ENCODE peak calls at places on chromosomes 11 and 22, in eight cellular contexts. A is mesothelial cell of epicardium; V is CD8-positive, alpha-beta T cell; D is neural crest cell; G is right atrium auricular region; L is AG09309; W is cardiac muscle cell; H is B cell. B is an unnamed sample.

GRCh38 chr22:19057539-19057938 is 64.7 kb downstream of the DGCR2 start:
- DNase-seq in D (no peak), G (no peak), H (no peak), W (no peak), V (peak), L (no peak), A (no peak), B (no peak)

GRCh38 chr11:44065851-44066731 is at the start of gene ACCS:
- DNase-seq in W (peak), D (peak), H (peak), A (peak), L (peak), G (peak), V (peak), B (peak)

GRCh38 chr11:132453411-132453810 is 1078.9 kb downstream of the OPCML start:
- DNase-seq in L (no peak), G (no peak), A (no peak), W (no peak), D (no peak), H (no peak), V (no peak), B (no peak)

GRCh38 chr11:64130618-64131017 is 35.3 kb downstream of the MACROD1 start:
- DNase-seq in L (no peak), A (no peak), W (peak), G (no peak), V (no peak), H (no peak), D (no peak), B (no peak)

GRCh38 chr22:47035443-47035881 is 273.0 kb downstream of the TBC1D22A start:
- DNase-seq in A (no peak), H (no peak), D (no peak), V (no peak), L (no peak), W (no peak), G (no peak), B (no peak)

GRCh38 chr22:19730662-19731360 is 7.5 kb downstream of the GP1BB start:
- DNase-seq in D (peak), L (peak), V (peak), H (peak), A (peak), G (peak), W (peak), B (peak)

GRCh38 chr22:28728621-28729313 is 12.9 kb downstream of the CHEK2 start:
- DNase-seq in A (no peak), L (no peak), V (no peak), W (no peak), G (no peak), H (no peak), D (no peak), B (no peak)

GRCh38 chr22:35587447-35587870 is 29.7 kb downstream of the MB start:
- DNase-seq in L (no peak), H (no peak), A (no peak), W (no peak), V (no peak), D (no peak), G (peak), B (no peak)

GRCh38 chr22:22702159-22702873 is 57.9 kb downstream of the GGTLC2 start:
- DNase-seq in G (no peak), A (no peak), H (no peak), V (peak), L (no peak), W (no peak), D (no peak), B (no peak)

GRCh38 chr11:95536049-95536448 is 253.5 kb downstream of the FAM76B start:
- DNase-seq in D (no peak), W (no peak), L (no peak), H (no peak), A (no peak), V (no peak), G (no peak), B (no peak)

GRCh38 chr11:2580444-2581050 is 119.2 kb downstream of the KCNQ1OT1 start:
- DNase-seq in A (peak), H (no peak), G (no peak), V (peak), W (no peak), D (no peak), L (no peak), B (no peak)

GRCh38 chr11:95074806-95075563 is 8.3 kb downstream of the SRSF8 start:
- DNase-seq in D (no peak), L (no peak), A (no peak), V (no peak), H (no peak), G (peak), W (peak), B (no peak)

GRCh38 chr11:112844530-112844929 is 116.7 kb upstream of the NCAM1 start:
- DNase-seq in L (no peak), D (no peak), G (no peak), W (no peak), H (no peak), V (no peak), A (no peak), B (no peak)

GRCh38 chr22:20867179-20868099 is 8.6 kb downstream of the SNAP29 start:
- DNase-seq in L (no peak), A (no peak), V (no peak), D (no peak), W (peak), G (peak), H (no peak), B (no peak)

GRCh38 chr11:119999220-119999619 is 138.7 kb downstream of the TRIM29 start:
- DNase-seq in H (no peak), A (no peak), D (no peak), V (no peak), G (no peak), W (no peak), L (no peak), B (no peak)

GRCh38 chr11:79121351-79121750 is 319.5 kb downstream of the TENM4 start:
- DNase-seq in L (no peak), A (no peak), W (no peak), D (no peak), G (no peak), V (no peak), H (no peak), B (no peak)

GRCh38 chr11:65699306-65699705 is 12.7 kb upstream of the KAT5 start:
- DNase-seq in L (no peak), G (no peak), H (no peak), V (no peak), A (no peak), W (no peak), D (no peak), B (no peak)

GRCh38 chr11:35143509-35144102 is 4.6 kb downstream of the CD44 start:
- DNase-seq in D (no peak), L (no peak), H (no peak), V (no peak), G (no peak), A (no peak), W (no peak), B (no peak)
- TF ChIP-seq CTCF in D (no peak), L (no peak), H (no peak), V (no peak), G (no peak), A (no peak), W (no peak), B (no peak)

GRCh38 chr22:48929276-48929790 is 898.3 kb downstream of the BRD1 start:
- DNase-seq in L (no peak), W (no peak), H (no peak), G (peak), A (no peak), D (no peak), V (peak), B (no peak)
- TF ChIP-seq CTCF in L (no peak), W (no peak), H (no peak), G (no peak), A (no peak), D (no peak), V (no peak), B (no peak)

GRCh38 chr11:124463990-124464389 is 18.5 kb upstream of the OR8B8 start:
- DNase-seq in L (no peak), A (no peak), H (no peak), V (no peak), W (no peak), G (no peak), D (no peak), B (no peak)
- TF ChIP-seq CTCF in L (no peak), A (no peak), H (no peak), V (no peak), W (no peak), G (no peak), D (no peak), B (no peak)

GRCh38 chr22:37486224-37486845 is at the start of gene MFNG:
- DNase-seq in H (peak), L (no peak), W (peak), D (peak), A (no peak), G (peak), V (peak), B (peak)
- TF ChIP-seq CTCF in H (no peak), L (peak), W (no peak), D (no peak), A (no peak), G (no peak), V (no peak), B (peak)

DNA sequence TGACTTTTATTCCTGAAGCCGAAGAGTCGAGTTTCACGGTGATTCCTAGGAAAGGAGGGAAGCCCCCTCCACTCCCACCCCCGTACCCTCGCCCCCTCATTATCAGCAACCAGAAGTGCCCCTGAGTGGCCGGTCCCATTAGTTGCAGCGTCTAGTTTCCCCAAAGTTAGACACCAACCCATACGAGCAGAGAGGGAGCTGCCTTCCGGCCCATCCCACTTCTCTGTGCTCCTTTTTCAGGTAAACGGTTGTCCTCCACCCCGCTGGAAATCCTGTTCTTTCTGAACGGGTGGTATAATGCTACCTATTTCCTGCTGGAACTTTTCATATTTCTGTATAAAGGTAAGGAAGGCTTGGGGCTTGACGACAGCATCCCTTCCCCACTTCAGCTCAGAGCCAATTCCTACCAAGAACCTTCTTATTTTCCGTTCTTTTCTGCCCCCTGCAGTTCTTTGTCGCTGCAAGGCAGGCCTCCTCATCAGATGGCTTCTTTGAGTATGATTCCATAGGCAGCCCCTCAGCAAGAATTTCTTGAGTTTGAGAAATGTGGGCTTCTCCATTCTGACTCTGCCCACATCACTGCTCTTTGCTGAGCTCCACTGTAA is 706 bp downstream of the TMEM216 start:
- DNase-seq in D (no peak), V (peak), G (no peak), H (peak), W (peak), L (no peak), A (no peak), B (no peak)
- TF ChIP-seq CTCF in D (no peak), V (peak), G (no peak), H (no peak), W (peak), L (peak), A (no peak), B (peak)

DNA sequence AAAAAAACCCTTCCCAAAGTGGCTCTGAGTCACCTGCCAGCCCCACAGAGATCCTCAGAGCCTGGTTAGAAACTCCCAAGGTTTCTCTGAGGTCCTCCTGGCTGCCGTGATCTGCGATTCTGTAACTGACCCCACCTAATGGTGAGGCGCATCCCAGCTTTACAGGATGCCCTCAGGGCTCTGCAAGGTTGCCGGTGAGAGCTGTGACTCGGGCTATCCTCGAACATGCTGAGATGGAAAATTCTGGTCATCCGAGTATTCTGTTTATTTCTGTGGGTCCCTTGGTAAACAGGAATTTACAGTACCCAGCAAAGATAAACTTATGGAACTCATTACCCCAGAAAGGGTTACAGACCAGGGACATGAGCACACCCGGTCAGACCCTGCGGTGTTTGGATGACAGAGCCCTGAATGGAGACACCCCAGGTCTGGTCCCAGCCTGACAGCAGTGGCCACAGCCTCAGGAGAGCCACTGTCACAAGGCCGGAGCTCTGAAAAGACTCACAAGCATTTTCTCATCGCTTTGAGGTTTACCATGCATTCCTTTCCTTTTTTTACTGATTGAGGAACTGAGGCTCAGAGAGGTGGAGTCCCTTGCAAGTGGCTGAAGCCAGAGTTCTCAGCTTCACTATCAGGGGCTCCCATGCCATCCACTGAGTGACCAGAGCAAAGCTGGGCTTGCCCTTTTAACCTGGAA is 22.2 kb downstream of the LIF start:
- DNase-seq in H (no peak), A (no peak), L (no peak), V (no peak), W (no peak), G (no peak), D (no peak), B (peak)
- TF ChIP-seq CTCF in H (no peak), A (no peak), L (no peak), V (no peak), W (no peak), G (no peak), D (no peak), B (peak)

GRCh38 chr11:128906185-128907065 is 15.3 kb downstream of the KCNJ5 start:
- DNase-seq in L (no peak), H (no peak), W (no peak), A (no peak), D (no peak), V (no peak), G (no peak), B (no peak)

GRCh38 chr11:128904872-128905344 is 13.8 kb downstream of the KCNJ5 start:
- DNase-seq in G (no peak), W (no peak), V (no peak), L (no peak), D (no peak), H (peak), A (no peak), B (no peak)

GRCh38 chr11:128904303-128904871 is 13.2 kb downstream of the KCNJ5 start:
- DNase-seq in V (no peak), A (no peak), H (no peak), L (no peak), D (no peak), G (no peak), W (no peak), B (no peak)

GRCh38 chr11:128903248-128904041 is 12.3 kb downstream of the KCNJ5 start:
- DNase-seq in G (no peak), H (no peak), A (no peak), W (no peak), L (no peak), D (no peak), V (no peak), B (no peak)

GRCh38 chr11:128905345-128906184 is 14.4 kb downstream of the KCNJ5 start:
- DNase-seq in L (no peak), G (no peak), W (peak), D (no peak), A (no peak), V (peak), H (peak), B (peak)
- TF ChIP-seq CTCF in L (peak), G (peak), W (peak), D (peak), A (no peak), V (peak), H (peak), B (peak)

DNA sequence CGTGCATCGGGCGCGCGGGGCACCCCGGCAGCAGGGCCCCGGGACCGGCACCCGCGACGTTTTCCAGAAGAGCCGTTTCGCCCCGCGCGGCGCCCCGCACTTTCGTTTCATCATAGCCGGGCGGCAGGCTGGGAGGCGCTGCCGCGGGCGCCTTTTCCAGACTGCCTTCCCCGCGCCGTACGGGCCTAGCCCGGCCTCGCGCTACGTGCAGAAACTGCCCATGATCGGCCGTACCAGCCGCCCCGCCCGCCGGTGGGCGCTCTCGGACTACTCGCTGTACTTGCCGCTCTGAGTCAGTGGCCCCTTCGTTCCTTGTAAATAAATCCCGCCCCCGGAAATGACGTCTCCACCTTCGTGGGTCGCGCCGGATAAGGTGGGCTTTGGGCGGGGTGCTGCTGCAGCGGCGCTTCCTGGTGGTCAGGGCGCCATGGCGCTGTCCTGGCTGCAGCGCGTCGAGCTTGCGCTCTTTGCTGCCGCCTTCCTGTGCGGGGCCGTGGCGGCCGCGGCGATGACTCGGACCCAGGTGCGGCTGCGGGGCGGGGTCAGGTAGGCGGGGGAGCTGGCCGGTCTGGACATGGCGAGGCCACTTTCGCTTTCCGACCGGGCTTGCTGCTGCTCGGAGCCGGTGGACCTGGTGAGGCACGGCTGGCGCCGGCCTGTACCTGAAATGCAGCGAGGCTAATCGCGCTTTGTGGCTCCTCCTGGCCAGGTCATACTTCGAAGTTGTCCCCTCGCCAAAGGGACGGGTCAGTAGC is at the start of gene TMEM179B:
- DNase-seq in W (peak), H (peak), L (peak), V (peak), A (peak), G (peak), D (peak), B (peak)
- TF ChIP-seq CTCF in W (peak), H (peak), L (peak), V (peak), A (no peak), G (no peak), D (peak), B (no peak)

GRCh38 chr11:123033895-123034294 is 28.0 kb downstream of the HSPA8 start:
- DNase-seq in A (no peak), D (no peak), G (no peak), V (no peak), L (no peak), W (peak), H (no peak), B (no peak)
- TF ChIP-seq CTCF in A (no peak), D (no peak), G (no peak), V (no peak), L (peak), W (peak), H (no peak), B (peak)